ENCODE peak calls at places on chromosome 7, in nine cellular contexts. V, Z, C, B, E, I, G, H and K are unnamed samples.

GRCh38 chr7:105637755-105638154 is 56.5 kb upstream of the EFCAB10 start:
- DNase-seq in V (no peak), Z (no peak), C (no peak), B (no peak), E (no peak), I (no peak), G (no peak), H (no peak), K (no peak)

GRCh38 chr7:47501406-47501805 is 80.5 kb downstream of the TNS3 start:
- DNase-seq in V (no peak), Z (peak; percentile 96), C (peak; percentile 93), B (no peak), E (no peak), I (no peak), G (peak; percentile 78), H (no peak), K (no peak)

GRCh38 chr7:155213385-155213784 is 84.3 kb upstream of the INSIG1 start:
- DNase-seq in V (no peak), Z (peak; percentile 75), C (peak; percentile 50), B (peak; percentile 41), E (no peak), I (peak; percentile 14), G (no peak), H (no peak), K (no peak)

GRCh38 chr7:8136331-8136730 is 125.6 kb downstream of the ICA1 start:
- DNase-seq in V (no peak), Z (no peak), C (no peak), B (no peak), E (no peak), I (no peak), G (no peak), H (no peak), K (no peak)

GRCh38 chr7:127870231-127870907 is 160.9 kb downstream of the LRRC4 start:
- DNase-seq in V (no peak), Z (no peak), C (no peak), B (no peak), E (no peak), I (no peak), G (no peak), H (no peak), K (no peak)

GRCh38 chr7:112882022-112882421 is 91.8 kb upstream of the TMEM168 start:
- DNase-seq in V (no peak), Z (no peak), C (no peak), B (no peak), E (no peak), I (no peak), G (peak; percentile 56), H (peak; percentile 13), K (no peak)

GRCh38 chr7:37287093-37287492 is 161.6 kb downstream of the ELMO1 start:
- DNase-seq in V (no peak), Z (no peak), C (no peak), B (no peak), E (no peak), I (no peak), G (no peak), H (no peak), K (no peak)

GRCh38 chr7:55983537-55983936 is 19.2 kb downstream of the NIPSNAP2 start:
- DNase-seq in V (no peak), Z (no peak), C (no peak), B (no peak), E (no peak), I (no peak), G (no peak), H (no peak), K (peak; percentile 53)

GRCh38 chr7:132577206-132578049 is 1.2 kb upstream of the PLXNA4 start:
- DNase-seq in V (peak; percentile 38), Z (peak; percentile 16), C (peak; percentile 82), B (peak; percentile 56), E (peak; percentile 40), I (peak; percentile 21), G (peak; percentile 93), H (peak; percentile 80), K (peak; percentile 5)

GRCh38 chr7:43758029-43758860 is at the start of gene BLVRA:
- DNase-seq in V (peak; percentile 80), Z (peak; percentile 18), C (peak; percentile 46), B (peak; percentile 74), E (peak; percentile 68), I (peak; percentile 44), G (peak; percentile 92), H (peak; percentile 72), K (peak; percentile 78)

GRCh38 chr7:157807510-157807909 is 470.7 kb downstream of the DNAJB6 start:
- DNase-seq in V (no peak), Z (no peak), C (peak; percentile 62), B (no peak), E (no peak), I (peak; percentile 87), G (peak; percentile 39), H (no peak), K (peak; percentile 17)

GRCh38 chr7:140485463-140486265 is 6.4 kb upstream of the MKRN1 start:
- DNase-seq in V (no peak), Z (no peak), C (no peak), B (no peak), E (no peak), I (peak; percentile 26), G (peak; percentile 54), H (no peak), K (no peak)

GRCh38 chr7:38169862-38170261 is 8.2 kb upstream of the STARD3NL start:
- DNase-seq in V (no peak), Z (peak; percentile 77), C (peak; percentile 98), B (no peak), E (no peak), I (peak; percentile 81), G (peak; percentile 85), H (no peak), K (peak; percentile 23)

GRCh38 chr7:139720705-139721231 is 57.0 kb downstream of the HIPK2 start:
- DNase-seq in V (no peak), Z (peak; percentile 52), C (no peak), B (no peak), E (peak; percentile 25), I (peak; percentile 81), G (no peak), H (no peak), K (peak; percentile 24)

GRCh38 chr7:98571006-98571405 is 46.1 kb upstream of the NPTX2 start:
- DNase-seq in V (no peak), Z (no peak), C (no peak), B (no peak), E (no peak), I (no peak), G (no peak), H (no peak), K (no peak)

GRCh38 chr7:138711007-138711406 is 9.8 kb upstream of the SVOPL start:
- DNase-seq in V (no peak), Z (no peak), C (no peak), B (no peak), E (no peak), I (no peak), G (no peak), H (no peak), K (no peak)

DNA sequence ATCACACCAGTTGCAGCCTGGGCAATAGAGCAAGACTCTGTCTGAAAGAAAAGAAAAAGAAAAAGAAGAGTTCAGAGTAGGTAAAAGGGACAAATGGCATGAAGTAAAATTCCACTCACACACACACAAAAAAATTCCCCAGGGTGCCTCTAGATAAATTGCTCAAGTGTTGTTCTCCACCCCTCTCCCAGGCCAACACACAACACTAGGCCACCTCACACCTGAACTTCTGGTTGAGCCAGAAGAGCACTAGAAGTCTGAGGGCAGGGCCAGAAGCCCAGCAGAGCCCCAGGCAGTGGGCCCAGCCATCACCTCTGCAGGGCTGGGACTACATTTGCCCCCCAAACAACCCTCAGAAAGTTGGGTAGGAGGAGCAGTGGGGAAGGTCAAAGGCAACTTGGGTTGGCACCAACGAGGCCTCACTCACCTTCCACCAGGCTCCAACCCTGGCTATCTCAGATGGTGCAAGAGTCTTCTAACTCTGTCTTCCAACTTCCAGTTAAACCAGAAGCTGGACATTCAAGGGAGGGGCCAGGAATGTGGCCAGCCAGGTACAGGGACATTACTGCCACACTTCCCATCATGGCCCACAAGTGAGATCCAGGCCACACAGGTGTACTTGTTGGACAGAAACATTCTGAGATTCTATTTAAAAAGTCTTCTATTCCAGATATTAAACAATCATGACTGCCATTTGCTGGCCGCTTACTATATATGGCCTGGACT is 25.6 kb upstream of the DLX6 start:
- DNase-seq in V (no peak), Z (no peak), C (no peak), B (no peak), E (no peak), I (no peak), G (no peak), H (no peak), K (no peak)
- TF ChIP-seq CTCF in V (no peak), Z (no peak), C (no peak), B (no peak), E (no peak), I (no peak), G (no peak), H (no peak), K (no peak)

GRCh38 chr7:84207620-84208019 is 13.0 kb upstream of the SEMA3A start:
- DNase-seq in V (no peak), Z (no peak), C (no peak), B (no peak), E (no peak), I (no peak), G (no peak), H (no peak), K (no peak)
- H3K27ac ChIP-seq in V (no peak overlapping the region), Z (no peak overlapping the region), C (no peak overlapping the region), B (no peak overlapping the region), E (no peak overlapping the region), I (no peak overlapping the region), G (no peak overlapping the region), H (no peak overlapping the region), K (no peak overlapping the region)

GRCh38 chr7:101233907-101234547 is 3.6 kb downstream of the CLDN15 start:
- DNase-seq in V (no peak), Z (no peak), C (no peak), B (peak; percentile 77), E (peak; percentile 70), I (no peak), G (no peak), H (no peak), K (no peak)

GRCh38 chr7:101235522-101235921 is 2.1 kb downstream of the CLDN15 start:
- DNase-seq in V (no peak), Z (no peak), C (no peak), B (peak; percentile 89), E (no peak), I (no peak), G (no peak), H (no peak), K (no peak)

GRCh38 chr7:101236292-101236691 is 1.3 kb downstream of the CLDN15 start:
- DNase-seq in V (no peak), Z (no peak), C (no peak), B (peak; percentile 66), E (no peak), I (no peak), G (no peak), H (no peak), K (no peak)

GRCh38 chr7:101234636-101235035 is 3.0 kb downstream of the CLDN15 start:
- DNase-seq in V (no peak), Z (no peak), C (no peak), B (peak; percentile 77), E (peak; percentile 49), I (no peak), G (no peak), H (no peak), K (no peak)

GRCh38 chr7:101235050-101235449 is 2.6 kb downstream of the CLDN15 start:
- DNase-seq in V (no peak), Z (no peak), C (no peak), B (no peak), E (no peak), I (no peak), G (no peak), H (no peak), K (no peak)
- TF ChIP-seq CTCF in V (no peak), Z (peak; percentile 25), C (peak; percentile 19), B (no peak), E (no peak), I (peak; percentile 39), G (peak; percentile 20), H (peak; percentile 28), K (peak; percentile 11)

GRCh38 chr7:2905027-2905426 is 60.9 kb upstream of the GNA12 start:
- DNase-seq in V (no peak), Z (no peak), C (no peak), B (no peak), E (no peak), I (no peak), G (no peak), H (no peak), K (no peak)
- H3K27ac ChIP-seq in V (no peak overlapping the region), Z (no peak overlapping the region), C (no peak overlapping the region), B (no peak overlapping the region), E (no peak overlapping the region), I (no peak overlapping the region), G (no peak overlapping the region), H (no peak overlapping the region), K (no peak overlapping the region)